ENCODE peak calls at places on chromosomes 1 and 21, in nine cellular contexts. K is fibroblast of mammary gland; P is right atrium auricular region; Y is stimulated activated CD8-positive, alpha-beta memory T cell treated with anti-CD3 and anti-CD28 coated beads, Interleukin-12 subunit alpha, Interleukin-12 subunit beta, amount 100 ng/mL, for 4 hours; W is psoas muscle; D is MCF 10A; Q is stromal cell of bone marrow; R is mucosa of gallbladder; G is H4. Z is an unnamed sample.
A peak's percentile ranks its signal among the peaks of the same experiment; 100 is the strongest.

GRCh38 chr21:43865471-43866181 is 603 bp downstream of the AGPAT3 start:
- DNase-seq in K (peak; percentile 13), P (no peak), Y (peak; percentile 37), W (peak; percentile 77), D (peak; percentile 46), Q (no peak), R (peak; percentile 36), G (no peak), Z (peak; percentile 63)

GRCh38 chr1:41806472-41807155 is 112.1 kb downstream of the HIVEP3 start:
- DNase-seq in K (no peak), P (no peak), Y (peak; percentile 69), W (no peak), D (no peak), Q (no peak), R (no peak), G (no peak), Z (peak; percentile 78)

GRCh38 chr1:107726860-107727259 is 238.1 kb downstream of the VAV3 start:
- DNase-seq in K (no peak), P (no peak), Y (no peak), W (no peak), D (no peak), Q (no peak), R (no peak), G (no peak), Z (no peak)

GRCh38 chr1:66396212-66396890 is 137.6 kb upstream of the SGIP1 start:
- DNase-seq in K (no peak), P (no peak), Y (no peak), W (no peak), D (no peak), Q (no peak), R (no peak), G (no peak), Z (peak; percentile 67)

GRCh38 chr1:87615917-87616316 is 287.2 kb downstream of the LMO4 start:
- DNase-seq in K (no peak), P (no peak), Y (no peak), W (no peak), D (no peak), Q (peak; percentile 27), R (no peak), G (no peak), Z (no peak)

GRCh38 chr1:61606448-61607312 is 118.3 kb downstream of the TM2D1 start:
- DNase-seq in K (peak; percentile 83), P (peak; percentile 94), Y (no peak), W (peak; percentile 90), D (peak; percentile 71), Q (peak; percentile 57), R (peak; percentile 34), G (no peak), Z (no peak)

GRCh38 chr1:168801032-168801745 is 72.2 kb upstream of the DPT start:
- DNase-seq in K (no peak), P (no peak), Y (no peak), W (no peak), D (no peak), Q (no peak), R (peak; percentile 67), G (no peak), Z (no peak)

GRCh38 chr1:53402891-53403655 is 56.1 kb upstream of the DMRTB1 start:
- DNase-seq in K (no peak), P (no peak), Y (no peak), W (no peak), D (no peak), Q (no peak), R (no peak), G (no peak), Z (no peak)

GRCh38 chr1:161258439-161259386 is at the start of gene PCP4L1:
- DNase-seq in K (peak; percentile 48), P (no peak), Y (peak; percentile 15), W (peak; percentile 46), D (peak; percentile 56), Q (peak; percentile 13), R (peak; percentile 55), G (no peak), Z (peak; percentile 71)

GRCh38 chr1:30816211-30817082 is 58.9 kb upstream of the LAPTM5 start:
- DNase-seq in K (peak; percentile 88), P (no peak), Y (no peak), W (no peak), D (peak; percentile 80), Q (peak; percentile 80), R (peak; percentile 44), G (peak; percentile 89), Z (no peak)

GRCh38 chr1:93426183-93426582 is 21.7 kb upstream of the FNBP1L start:
- DNase-seq in K (no peak), P (no peak), Y (no peak), W (no peak), D (no peak), Q (no peak), R (no peak), G (no peak), Z (no peak)